ENCODE peak calls at places on chromosomes 1 and 21, in five cellular contexts. H is omental fat pad; X is breast epithelium; I is stimulated activated CD4-positive, alpha-beta T cell treated with anti-CD3 and anti-CD28 coated beads, Interleukin-4, amount 100 ng/mL, for 1 hour; T is NCI-H345. Z is an unnamed sample.

GRCh38 chr1:106889054-106889453 is 167.4 kb upstream of the PRMT6 start:
- DNase-seq in I (no peak), H (no peak), X (no peak), T (no peak), Z (no peak)

GRCh38 chr1:174211486-174211885 is 52.2 kb downstream of the RABGAP1L start:
- DNase-seq in X (no peak), I (no peak), T (no peak), H (no peak), Z (no peak)

GRCh38 chr1:32736812-32737791 is 34.5 kb upstream of the SYNC start:
- DNase-seq in I (no peak), T (no peak), X (no peak), H (no peak), Z (no peak)

GRCh38 chr1:24096737-24097103 is 15.2 kb downstream of the MYOM3 start:
- DNase-seq in H (no peak), T (no peak), I (no peak), X (no peak), Z (no peak)

GRCh38 chr1:24793762-24794161 is 48.5 kb downstream of the CLIC4 start:
- DNase-seq in T (no peak), X (no peak), H (no peak), I (no peak), Z (no peak)

GRCh38 chr21:42160111-42160949 is 58.6 kb upstream of the ABCG1 start:
- DNase-seq in I (no peak), H (no peak), X (peak; percentile 43), T (no peak), Z (no peak)

GRCh38 chr1:7298749-7299151 is 472.3 kb upstream of the VAMP3 start:
- DNase-seq in I (no peak), H (no peak), X (no peak), T (no peak), Z (no peak)

GRCh38 chr1:55071477-55071876 is 32.1 kb downstream of the PCSK9 start:
- DNase-seq in I (no peak), X (no peak), H (no peak), T (peak; percentile 40), Z (peak; percentile 57)

GRCh38 chr1:53617382-53618217 is 121.4 kb downstream of the GLIS1 start:
- DNase-seq in T (no peak), H (no peak), I (no peak), X (peak; percentile 35), Z (no peak)

GRCh38 chr1:169060010-169060722 is 46.3 kb upstream of the ATP1B1 start:
- DNase-seq in T (no peak), H (no peak), I (no peak), X (no peak), Z (no peak)